ENCODE peak calls at places on chromosomes 5 and 9, in nine cellular contexts. L is tibial nerve, U is spleen, N is heart left ventricle, A is stomach, M is A549, J is prostate gland, O is HCT116, D is esophagus squamous epithelium. R is an unnamed sample.
A peak's percentile ranks its signal among the peaks of the same experiment; 100 is the strongest.

GRCh38 chr9:131732636-131733340 is 7.1 kb downstream of the RAPGEF1 start:
- DNase-seq in L (no peak), U (no peak), N (no peak), A (no peak), M (no peak), J (no peak), O (no peak), D (no peak), R (no peak)

GRCh38 chr5:160565376-160565775 is 143.7 kb downstream of the PTTG1 start:
- DNase-seq in L (no peak), U (no peak), N (no peak), A (no peak), M (no peak), J (no peak), O (no peak), D (no peak), R (no peak)

GRCh38 chr9:93461810-93462209 is 8.4 kb upstream of the FAM120AOS start:
- DNase-seq in L (no peak), U (no peak), N (no peak), A (no peak), M (no peak), J (no peak), O (no peak), D (no peak), R (no peak)

GRCh38 chr9:121299125-121299466 is 31.1 kb downstream of the GSN start:
- DNase-seq in L (no peak), U (no peak), N (no peak), A (no peak), M (no peak), J (no peak), O (no peak), D (no peak), R (no peak)

GRCh38 chr9:84141762-84142370 is 161.3 kb downstream of the RMI1 start:
- DNase-seq in L (no peak), U (no peak), N (no peak), A (no peak), M (no peak), J (no peak), O (no peak), D (no peak), R (no peak)

GRCh38 chr5:174533127-174533453 is 191.3 kb upstream of the MSX2 start:
- DNase-seq in L (no peak), U (no peak), N (no peak), A (no peak), M (no peak), J (no peak), O (no peak), D (no peak), R (no peak)

GRCh38 chr5:55993013-55993412 is 1.8 kb downstream of the IL6ST start:
- DNase-seq in L (no peak), U (no peak), N (peak; percentile 20), A (no peak), M (no peak), J (peak; percentile 35), O (no peak), D (no peak), R (no peak)

GRCh38 chr5:36066540-36067210 is at the start of gene UGT3A2:
- DNase-seq in L (no peak), U (no peak), N (no peak), A (no peak), M (no peak), J (no peak), O (no peak), D (no peak), R (no peak)

GRCh38 chr5:148829734-148830133 is 3.3 kb downstream of the ADRB2 start:
- DNase-seq in L (no peak), U (no peak), N (no peak), A (no peak), M (no peak), J (no peak), O (no peak), D (no peak), R (no peak)

GRCh38 chr5:176533390-176533789 is 3.8 kb downstream of the RNF44 start:
- DNase-seq in L (no peak), U (peak; percentile 87), N (peak; percentile 66), A (no peak), M (no peak), J (no peak), O (no peak), D (no peak), R (no peak)

GRCh38 chr5:176535101-176535654 is 2.0 kb downstream of the RNF44 start:
- DNase-seq in L (no peak), U (peak; percentile 82), N (no peak), A (no peak), M (no peak), J (peak; percentile 40), O (no peak), D (no peak), R (peak; percentile 54)

GRCh38 chr5:176534640-176535039 is 2.6 kb downstream of the RNF44 start:
- DNase-seq in L (no peak), U (peak; percentile 81), N (no peak), A (no peak), M (no peak), J (no peak), O (no peak), D (no peak), R (peak; percentile 32)

GRCh38 chr5:176532795-176533194 is 4.4 kb downstream of the RNF44 start:
- DNase-seq in L (no peak), U (peak; percentile 85), N (no peak), A (no peak), M (no peak), J (no peak), O (no peak), D (no peak), R (no peak)

GRCh38 chr5:176533894-176534611 is 3.1 kb downstream of the RNF44 start:
- DNase-seq in L (no peak), U (peak; percentile 90), N (no peak), A (peak; percentile 49), M (peak; percentile 51), J (no peak), O (no peak), D (no peak), R (peak; percentile 81)
- TF ChIP-seq POLR2A in L (no peak), U (no peak), N (no peak), A (no peak), M (no peak), J (no peak), O (no peak), D (no peak), R (no peak)

GRCh38 chr9:136328622-136329041 is 1.3 kb downstream of the GPSM1 start:
- DNase-seq in L (no peak), U (no peak), N (no peak), A (no peak), M (no peak), J (no peak), O (no peak), D (no peak), R (no peak)

GRCh38 chr9:136328011-136328621 is 777 bp downstream of the GPSM1 start:
- DNase-seq in L (no peak), U (no peak), N (no peak), A (peak; percentile 69), M (no peak), J (no peak), O (no peak), D (no peak), R (peak; percentile 61)

GRCh38 chr9:136326777-136327312 is 494 bp upstream of the GPSM1 start:
- DNase-seq in L (no peak), U (no peak), N (no peak), A (no peak), M (peak; percentile 26), J (no peak), O (no peak), D (no peak), R (no peak)

GRCh38 chr9:136326061-136326776 is 1.1 kb upstream of the GPSM1 start:
- DNase-seq in L (no peak), U (no peak), N (no peak), A (no peak), M (no peak), J (no peak), O (no peak), D (no peak), R (no peak)

GRCh38 chr9:136327313-136327971 is at the start of gene GPSM1:
- DNase-seq in L (peak; percentile 49), U (no peak), N (peak; percentile 79), A (no peak), M (peak; percentile 52), J (no peak), O (no peak), D (no peak), R (peak; percentile 53)
- TF ChIP-seq POLR2A in L (peak; percentile 60), U (no peak), N (no peak), A (no peak), M (peak; percentile 33), J (peak; percentile 53), O (no peak), D (no peak), R (no peak)

GRCh38 chr9:33024126-33024965 is 727 bp upstream of the DNAJA1 start:
- DNase-seq in L (no peak), U (no peak), N (no peak), A (no peak), M (no peak), J (no peak), O (peak; percentile 12), D (no peak), R (no peak)

GRCh38 chr9:33023661-33024060 is 1.4 kb upstream of the DNAJA1 start:
- DNase-seq in L (no peak), U (no peak), N (no peak), A (no peak), M (no peak), J (no peak), O (no peak), D (no peak), R (no peak)

GRCh38 chr9:33025572-33026347 is 687 bp downstream of the DNAJA1 start:
- DNase-seq in L (no peak), U (peak; percentile 92), N (peak; percentile 76), A (peak; percentile 65), M (no peak), J (peak; percentile 55), O (no peak), D (no peak), R (peak; percentile 66)

GRCh38 chr9:33022755-33023154 is 2.3 kb upstream of the DNAJA1 start:
- DNase-seq in L (no peak), U (no peak), N (no peak), A (no peak), M (no peak), J (no peak), O (no peak), D (no peak), R (no peak)

GRCh38 chr9:33024966-33025571 is at the start of gene DNAJA1:
- DNase-seq in L (peak; percentile 91), U (peak; percentile 99), N (peak; percentile 96), A (peak; percentile 96), M (peak; percentile 79), J (peak; percentile 95), O (peak; percentile 82), D (peak; percentile 57), R (peak; percentile 95)
- TF ChIP-seq POLR2A in L (peak; percentile 92), U (peak; percentile 92), N (peak; percentile 99), A (peak; percentile 82), M (peak; percentile 95), J (peak; percentile 99), O (peak; percentile 96), D (peak; percentile 94), R (peak; percentile 99)

DNA sequence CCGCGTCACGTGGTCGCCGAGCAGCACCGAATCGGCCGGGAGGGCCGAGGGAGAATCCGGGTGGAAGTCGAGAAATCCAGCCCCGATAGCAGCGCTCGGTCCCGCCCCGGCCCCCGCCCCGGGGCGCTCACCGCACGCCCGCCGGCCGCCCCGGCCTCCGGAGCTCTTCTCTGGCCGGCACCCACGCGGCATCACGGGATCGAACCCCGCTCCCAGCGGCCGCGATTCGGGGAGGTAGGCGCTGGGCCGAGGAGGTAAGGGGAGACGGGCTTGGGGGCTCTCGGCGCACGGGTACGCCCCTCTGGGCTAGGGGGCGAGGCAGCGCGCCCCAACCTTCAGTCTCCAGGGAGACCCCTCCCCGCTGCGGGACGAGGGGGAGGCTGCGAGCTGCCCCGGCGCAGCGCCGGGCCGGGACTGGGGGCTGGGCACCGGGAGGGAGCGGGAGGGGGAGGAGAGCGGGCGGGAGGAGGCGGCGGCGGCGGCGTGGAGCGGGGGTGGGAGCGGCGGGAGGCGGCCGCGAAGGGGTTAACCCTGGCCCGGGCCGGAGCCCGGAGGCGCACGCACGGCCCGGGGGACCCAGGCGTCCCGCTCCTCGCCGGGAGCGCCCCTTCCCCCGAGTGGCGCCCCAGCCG is 22.0 kb upstream of the NDST1 start:
- DNase-seq in L (peak; percentile 20), U (no peak), N (peak; percentile 75), A (peak; percentile 47), M (peak; percentile 82), J (peak; percentile 49), O (no peak), D (no peak), R (peak; percentile 68)
- TF ChIP-seq POLR2A in L (no peak), U (no peak), N (no peak), A (no peak), M (peak; percentile 9), J (peak; percentile 51), O (no peak), D (no peak), R (peak; percentile 50)

R was measured in body of pancreas.